ENCODE peak calls at places on chromosomes 16 and 17, in six cellular contexts. One of them, this sample, is unnamed.

GRCh38 chr17:59844884-59845594 is 47.7 kb downstream of the TUBD1 start:
- DNase-seq in MG63: no peak
- DNase-seq in Calu3: no peak
- DNase-seq in amniotic stem cell: no peak
- DNase-seq in iris pigment epithelial cell: peak
- DNase-seq in EH: peak
- DNase-seq in this sample: no peak

GRCh38 chr17:77613181-77613580 is 345.3 kb upstream of the TNRC6C start:
- DNase-seq in MG63: no peak
- DNase-seq in Calu3: no peak
- DNase-seq in amniotic stem cell: no peak
- DNase-seq in iris pigment epithelial cell: no peak
- DNase-seq in EH: no peak
- DNase-seq in this sample: no peak

GRCh38 chr16:86751081-86752030 is 173.0 kb downstream of the FOXL1 start:
- DNase-seq in MG63: peak
- DNase-seq in Calu3: no peak
- DNase-seq in amniotic stem cell: peak
- DNase-seq in iris pigment epithelial cell: peak
- DNase-seq in EH: peak
- DNase-seq in this sample: peak

GRCh38 chr17:2885751-2886150 is 89.5 kb downstream of the RAP1GAP2 start:
- DNase-seq in MG63: no peak
- DNase-seq in Calu3: no peak
- DNase-seq in amniotic stem cell: no peak
- DNase-seq in iris pigment epithelial cell: no peak
- DNase-seq in EH: no peak
- DNase-seq in this sample: no peak

GRCh38 chr16:49890876-49891275 is 35.0 kb upstream of the ZNF423 start:
- DNase-seq in MG63: no peak
- DNase-seq in Calu3: no peak
- DNase-seq in amniotic stem cell: no peak
- DNase-seq in iris pigment epithelial cell: peak
- DNase-seq in EH: no peak
- DNase-seq in this sample: no peak

GRCh38 chr17:75503976-75504346 is 11.4 kb downstream of the CASKIN2 start:
- DNase-seq in MG63: no peak
- DNase-seq in Calu3: no peak
- DNase-seq in amniotic stem cell: no peak
- DNase-seq in iris pigment epithelial cell: no peak
- DNase-seq in EH: no peak
- DNase-seq in this sample: no peak

GRCh38 chr17:47204722-47205418 is 4.3 kb upstream of the MYL4 start:
- DNase-seq in MG63: peak
- DNase-seq in Calu3: no peak
- DNase-seq in amniotic stem cell: no peak
- DNase-seq in iris pigment epithelial cell: peak
- DNase-seq in EH: peak
- DNase-seq in this sample: no peak

GRCh38 chr17:47305302-47305923 is 18.3 kb upstream of the EFCAB13 start:
- DNase-seq in MG63: peak
- DNase-seq in Calu3: peak
- DNase-seq in amniotic stem cell: peak
- DNase-seq in iris pigment epithelial cell: peak
- DNase-seq in EH: peak
- DNase-seq in this sample: peak

GRCh38 chr17:26818736-26819135 is 475.2 kb upstream of the WSB1 start:
- DNase-seq in MG63: no peak
- DNase-seq in Calu3: no peak
- DNase-seq in amniotic stem cell: no peak
- DNase-seq in iris pigment epithelial cell: peak
- DNase-seq in EH: peak
- DNase-seq in this sample: peak

GRCh38 chr17:14427914-14428639 is 127.2 kb downstream of the HS3ST3B1 start:
- DNase-seq in MG63: no peak
- DNase-seq in Calu3: no peak
- DNase-seq in amniotic stem cell: no peak
- DNase-seq in iris pigment epithelial cell: no peak
- DNase-seq in EH: no peak
- DNase-seq in this sample: no peak

GRCh38 chr16:77780378-77780837 is 8.0 kb upstream of the VAT1L start:
- DNase-seq in MG63: peak
- DNase-seq in Calu3: no peak
- DNase-seq in amniotic stem cell: no peak
- DNase-seq in iris pigment epithelial cell: peak
- DNase-seq in EH: peak
- DNase-seq in this sample: peak

GRCh38 chr17:61200349-61200735 is 199.3 kb upstream of the TBX2 start:
- DNase-seq in MG63: no peak
- DNase-seq in Calu3: no peak
- DNase-seq in amniotic stem cell: no peak
- DNase-seq in iris pigment epithelial cell: peak
- DNase-seq in EH: no peak
- DNase-seq in this sample: peak

GRCh38 chr17:66675273-66675990 is 159.5 kb upstream of the CACNG5 start:
- DNase-seq in MG63: no peak
- DNase-seq in Calu3: no peak
- DNase-seq in amniotic stem cell: no peak
- DNase-seq in iris pigment epithelial cell: no peak
- DNase-seq in EH: no peak
- DNase-seq in this sample: no peak

GRCh38 chr16:81517630-81518438 is 73.2 kb downstream of the CMIP start:
- DNase-seq in MG63: no peak
- DNase-seq in Calu3: no peak
- DNase-seq in amniotic stem cell: peak
- DNase-seq in iris pigment epithelial cell: no peak
- DNase-seq in EH: peak
- DNase-seq in this sample: no peak

GRCh38 chr17:38352245-38353083 is 820 bp downstream of the SOCS7 start:
- DNase-seq in MG63: peak
- DNase-seq in Calu3: peak
- DNase-seq in amniotic stem cell: no peak
- DNase-seq in iris pigment epithelial cell: peak
- DNase-seq in EH: peak
- DNase-seq in this sample: no peak

GRCh38 chr17:17398188-17398927 is 78.4 kb upstream of the MED9 start:
- DNase-seq in MG63: peak
- DNase-seq in Calu3: no peak
- DNase-seq in amniotic stem cell: no peak
- DNase-seq in iris pigment epithelial cell: no peak
- DNase-seq in EH: peak
- DNase-seq in this sample: no peak

GRCh38 chr16:56409195-56409594 is 16.1 kb downstream of the AMFR start:
- DNase-seq in MG63: peak
- DNase-seq in Calu3: peak
- DNase-seq in amniotic stem cell: no peak
- DNase-seq in iris pigment epithelial cell: peak
- DNase-seq in EH: peak
- DNase-seq in this sample: no peak

GRCh38 chr17:10196384-10196783 is 2.0 kb downstream of the GAS7 start:
- DNase-seq in MG63: no peak
- DNase-seq in Calu3: no peak
- DNase-seq in amniotic stem cell: no peak
- DNase-seq in iris pigment epithelial cell: no peak
- DNase-seq in EH: no peak
- DNase-seq in this sample: no peak

GRCh38 chr17:65137076-65137935 is at the start of gene RGS9:
- DNase-seq in MG63: peak
- DNase-seq in Calu3: peak
- DNase-seq in amniotic stem cell: no peak
- DNase-seq in iris pigment epithelial cell: peak
- DNase-seq in EH: peak
- DNase-seq in this sample: no peak

GRCh38 chr17:74776990-74777389 is 845 bp upstream of the NAT9 start:
- DNase-seq in MG63: no peak
- DNase-seq in Calu3: no peak
- DNase-seq in amniotic stem cell: no peak
- DNase-seq in iris pigment epithelial cell: no peak
- DNase-seq in EH: no peak
- DNase-seq in this sample: no peak

GRCh38 chr17:30576326-30576861 is 99.2 kb downstream of the GOSR1 start:
- DNase-seq in MG63: no peak
- DNase-seq in Calu3: no peak
- DNase-seq in amniotic stem cell: no peak
- DNase-seq in iris pigment epithelial cell: no peak
- DNase-seq in EH: no peak
- DNase-seq in this sample: no peak

GRCh38 chr16:17211797-17212196 is 259.0 kb downstream of the XYLT1 start:
- DNase-seq in MG63: peak
- DNase-seq in Calu3: peak
- DNase-seq in amniotic stem cell: no peak
- DNase-seq in iris pigment epithelial cell: no peak
- DNase-seq in EH: no peak
- DNase-seq in this sample: no peak

GRCh38 chr17:70320642-70321345 is 151.5 kb downstream of the KCNJ2 start:
- DNase-seq in MG63: no peak
- DNase-seq in Calu3: no peak
- DNase-seq in amniotic stem cell: no peak
- DNase-seq in iris pigment epithelial cell: no peak
- DNase-seq in EH: no peak
- DNase-seq in this sample: no peak

GRCh38 chr17:38745545-38745944 is 2.6 kb downstream of the PCGF2 start:
- DNase-seq in MG63: no peak
- DNase-seq in Calu3: no peak
- DNase-seq in amniotic stem cell: no peak
- DNase-seq in iris pigment epithelial cell: no peak
- DNase-seq in EH: peak
- DNase-seq in this sample: no peak

GRCh38 chr16:65180986-65181710 is 59.3 kb upstream of the CDH11 start:
- DNase-seq in MG63: no peak
- DNase-seq in Calu3: no peak
- DNase-seq in amniotic stem cell: no peak
- DNase-seq in iris pigment epithelial cell: no peak
- DNase-seq in EH: peak
- DNase-seq in this sample: no peak

GRCh38 chr17:29576214-29577008 is 7.9 kb downstream of the TP53I13 start:
- DNase-seq in MG63: no peak
- DNase-seq in Calu3: no peak
- DNase-seq in amniotic stem cell: no peak
- DNase-seq in iris pigment epithelial cell: no peak
- DNase-seq in EH: no peak
- DNase-seq in this sample: no peak